ENCODE peak calls at places on chromosomes 6 and 20, in six cellular contexts. One of them, this sample, is unnamed.

GRCh38 chr6:132060591-132060990 is 109.4 kb upstream of the CCN2 start:
- DNase-seq in amniotic stem cell: peak
- DNase-seq in activated CD8-positive, alpha-beta memory T cell treated with anti-CD3 and anti-CD28 coated beads for 4 hours: no peak
- DNase-seq in NT2/D1: no peak
- DNase-seq in stimulated activated CD4-positive, alpha-beta T cell treated with anti-CD3 and anti-CD28 coated beads, Interleukin-1b, Interleukin-23, amount 100 ng/mL, for 1 hour: no peak
- DNase-seq in HT1080: peak
- DNase-seq in this sample: peak

GRCh38 chr6:156110249-156110648 is 654.6 kb upstream of the NOX3 start:
- DNase-seq in amniotic stem cell: no peak
- DNase-seq in activated CD8-positive, alpha-beta memory T cell treated with anti-CD3 and anti-CD28 coated beads for 4 hours: no peak
- DNase-seq in NT2/D1: no peak
- DNase-seq in stimulated activated CD4-positive, alpha-beta T cell treated with anti-CD3 and anti-CD28 coated beads, Interleukin-1b, Interleukin-23, amount 100 ng/mL, for 1 hour: no peak
- DNase-seq in HT1080: no peak
- DNase-seq in this sample: no peak

GRCh38 chr20:47448429-47448828 is 53.3 kb upstream of the NCOA3 start:
- DNase-seq in amniotic stem cell: no peak
- DNase-seq in activated CD8-positive, alpha-beta memory T cell treated with anti-CD3 and anti-CD28 coated beads for 4 hours: no peak
- DNase-seq in NT2/D1: no peak
- DNase-seq in stimulated activated CD4-positive, alpha-beta T cell treated with anti-CD3 and anti-CD28 coated beads, Interleukin-1b, Interleukin-23, amount 100 ng/mL, for 1 hour: no peak
- DNase-seq in HT1080: no peak
- DNase-seq in this sample: no peak

GRCh38 chr6:158854214-158855101 is 35.3 kb upstream of the EZR start:
- DNase-seq in amniotic stem cell: no peak
- DNase-seq in activated CD8-positive, alpha-beta memory T cell treated with anti-CD3 and anti-CD28 coated beads for 4 hours: no peak
- DNase-seq in NT2/D1: peak
- DNase-seq in stimulated activated CD4-positive, alpha-beta T cell treated with anti-CD3 and anti-CD28 coated beads, Interleukin-1b, Interleukin-23, amount 100 ng/mL, for 1 hour: no peak
- DNase-seq in HT1080: peak
- DNase-seq in this sample: peak

GRCh38 chr6:37512400-37512958 is 12.8 kb upstream of the CCDC167 start:
- DNase-seq in amniotic stem cell: no peak
- DNase-seq in activated CD8-positive, alpha-beta memory T cell treated with anti-CD3 and anti-CD28 coated beads for 4 hours: no peak
- DNase-seq in NT2/D1: no peak
- DNase-seq in stimulated activated CD4-positive, alpha-beta T cell treated with anti-CD3 and anti-CD28 coated beads, Interleukin-1b, Interleukin-23, amount 100 ng/mL, for 1 hour: no peak
- DNase-seq in HT1080: no peak
- DNase-seq in this sample: no peak

GRCh38 chr6:34462010-34462409 is 3.9 kb upstream of the PACSIN1 start:
- DNase-seq in amniotic stem cell: no peak
- DNase-seq in activated CD8-positive, alpha-beta memory T cell treated with anti-CD3 and anti-CD28 coated beads for 4 hours: no peak
- DNase-seq in NT2/D1: no peak
- DNase-seq in stimulated activated CD4-positive, alpha-beta T cell treated with anti-CD3 and anti-CD28 coated beads, Interleukin-1b, Interleukin-23, amount 100 ng/mL, for 1 hour: no peak
- DNase-seq in HT1080: no peak
- DNase-seq in this sample: no peak

GRCh38 chr6:151565940-151566339 is 72.1 kb downstream of the CCDC170 start:
- DNase-seq in amniotic stem cell: no peak
- DNase-seq in activated CD8-positive, alpha-beta memory T cell treated with anti-CD3 and anti-CD28 coated beads for 4 hours: no peak
- DNase-seq in NT2/D1: no peak
- DNase-seq in stimulated activated CD4-positive, alpha-beta T cell treated with anti-CD3 and anti-CD28 coated beads, Interleukin-1b, Interleukin-23, amount 100 ng/mL, for 1 hour: no peak
- DNase-seq in HT1080: no peak
- DNase-seq in this sample: no peak

GRCh38 chr6:37483917-37484785 is 15.5 kb downstream of the CCDC167 start:
- DNase-seq in amniotic stem cell: peak
- DNase-seq in activated CD8-positive, alpha-beta memory T cell treated with anti-CD3 and anti-CD28 coated beads for 4 hours: peak
- DNase-seq in NT2/D1: no peak
- DNase-seq in stimulated activated CD4-positive, alpha-beta T cell treated with anti-CD3 and anti-CD28 coated beads, Interleukin-1b, Interleukin-23, amount 100 ng/mL, for 1 hour: peak
- DNase-seq in HT1080: peak
- DNase-seq in this sample: peak

GRCh38 chr6:9334979-9335378 is 899.6 kb upstream of the SLC35B3 start:
- DNase-seq in amniotic stem cell: no peak
- DNase-seq in activated CD8-positive, alpha-beta memory T cell treated with anti-CD3 and anti-CD28 coated beads for 4 hours: no peak
- DNase-seq in NT2/D1: no peak
- DNase-seq in stimulated activated CD4-positive, alpha-beta T cell treated with anti-CD3 and anti-CD28 coated beads, Interleukin-1b, Interleukin-23, amount 100 ng/mL, for 1 hour: no peak
- DNase-seq in HT1080: no peak
- DNase-seq in this sample: peak

GRCh38 chr6:3915076-3915791 is 66.1 kb downstream of the FAM50B start:
- DNase-seq in amniotic stem cell: no peak
- DNase-seq in activated CD8-positive, alpha-beta memory T cell treated with anti-CD3 and anti-CD28 coated beads for 4 hours: no peak
- DNase-seq in NT2/D1: no peak
- DNase-seq in stimulated activated CD4-positive, alpha-beta T cell treated with anti-CD3 and anti-CD28 coated beads, Interleukin-1b, Interleukin-23, amount 100 ng/mL, for 1 hour: no peak
- DNase-seq in HT1080: no peak
- DNase-seq in this sample: no peak

GRCh38 chr6:169831450-169832246 is 80.2 kb downstream of the ERMARD start:
- DNase-seq in amniotic stem cell: peak
- DNase-seq in activated CD8-positive, alpha-beta memory T cell treated with anti-CD3 and anti-CD28 coated beads for 4 hours: peak
- DNase-seq in NT2/D1: peak
- DNase-seq in stimulated activated CD4-positive, alpha-beta T cell treated with anti-CD3 and anti-CD28 coated beads, Interleukin-1b, Interleukin-23, amount 100 ng/mL, for 1 hour: peak
- DNase-seq in HT1080: peak
- DNase-seq in this sample: peak

GRCh38 chr6:149060300-149060984 is 257.1 kb upstream of the TAB2 start:
- DNase-seq in amniotic stem cell: no peak
- DNase-seq in activated CD8-positive, alpha-beta memory T cell treated with anti-CD3 and anti-CD28 coated beads for 4 hours: peak
- DNase-seq in NT2/D1: no peak
- DNase-seq in stimulated activated CD4-positive, alpha-beta T cell treated with anti-CD3 and anti-CD28 coated beads, Interleukin-1b, Interleukin-23, amount 100 ng/mL, for 1 hour: no peak
- DNase-seq in HT1080: no peak
- DNase-seq in this sample: peak

GRCh38 chr6:12423852-12424251 is 133.7 kb downstream of the EDN1 start:
- DNase-seq in amniotic stem cell: no peak
- DNase-seq in activated CD8-positive, alpha-beta memory T cell treated with anti-CD3 and anti-CD28 coated beads for 4 hours: no peak
- DNase-seq in NT2/D1: no peak
- DNase-seq in stimulated activated CD4-positive, alpha-beta T cell treated with anti-CD3 and anti-CD28 coated beads, Interleukin-1b, Interleukin-23, amount 100 ng/mL, for 1 hour: no peak
- DNase-seq in HT1080: no peak
- DNase-seq in this sample: no peak

GRCh38 chr6:15526129-15526764 is 136.6 kb downstream of the DTNBP1 start:
- DNase-seq in amniotic stem cell: no peak
- DNase-seq in activated CD8-positive, alpha-beta memory T cell treated with anti-CD3 and anti-CD28 coated beads for 4 hours: no peak
- DNase-seq in NT2/D1: no peak
- DNase-seq in stimulated activated CD4-positive, alpha-beta T cell treated with anti-CD3 and anti-CD28 coated beads, Interleukin-1b, Interleukin-23, amount 100 ng/mL, for 1 hour: no peak
- DNase-seq in HT1080: no peak
- DNase-seq in this sample: no peak

GRCh38 chr20:50692553-50692933 is 1.2 kb upstream of the RIPOR3 start:
- DNase-seq in amniotic stem cell: no peak
- DNase-seq in activated CD8-positive, alpha-beta memory T cell treated with anti-CD3 and anti-CD28 coated beads for 4 hours: no peak
- DNase-seq in NT2/D1: no peak
- DNase-seq in stimulated activated CD4-positive, alpha-beta T cell treated with anti-CD3 and anti-CD28 coated beads, Interleukin-1b, Interleukin-23, amount 100 ng/mL, for 1 hour: no peak
- DNase-seq in HT1080: no peak
- DNase-seq in this sample: no peak

GRCh38 chr6:101851911-101852310 is 458.4 kb downstream of the GRIK2 start:
- DNase-seq in amniotic stem cell: no peak
- DNase-seq in activated CD8-positive, alpha-beta memory T cell treated with anti-CD3 and anti-CD28 coated beads for 4 hours: no peak
- DNase-seq in NT2/D1: no peak
- DNase-seq in stimulated activated CD4-positive, alpha-beta T cell treated with anti-CD3 and anti-CD28 coated beads, Interleukin-1b, Interleukin-23, amount 100 ng/mL, for 1 hour: no peak
- DNase-seq in HT1080: no peak
- DNase-seq in this sample: peak

GRCh38 chr20:23086931-23087411 is 847 bp upstream of the CD93 start:
- DNase-seq in amniotic stem cell: no peak
- DNase-seq in activated CD8-positive, alpha-beta memory T cell treated with anti-CD3 and anti-CD28 coated beads for 4 hours: no peak
- DNase-seq in NT2/D1: no peak
- DNase-seq in stimulated activated CD4-positive, alpha-beta T cell treated with anti-CD3 and anti-CD28 coated beads, Interleukin-1b, Interleukin-23, amount 100 ng/mL, for 1 hour: no peak
- DNase-seq in HT1080: no peak
- DNase-seq in this sample: no peak

GRCh38 chr6:70108230-70108629 is 194.7 kb downstream of the COL9A1 start:
- DNase-seq in amniotic stem cell: no peak
- DNase-seq in activated CD8-positive, alpha-beta memory T cell treated with anti-CD3 and anti-CD28 coated beads for 4 hours: no peak
- DNase-seq in NT2/D1: no peak
- DNase-seq in stimulated activated CD4-positive, alpha-beta T cell treated with anti-CD3 and anti-CD28 coated beads, Interleukin-1b, Interleukin-23, amount 100 ng/mL, for 1 hour: no peak
- DNase-seq in HT1080: peak
- DNase-seq in this sample: peak

GRCh38 chr20:3686867-3687321 is 5.1 kb upstream of the ADAM33 start:
- DNase-seq in amniotic stem cell: peak
- DNase-seq in activated CD8-positive, alpha-beta memory T cell treated with anti-CD3 and anti-CD28 coated beads for 4 hours: no peak
- DNase-seq in NT2/D1: no peak
- DNase-seq in stimulated activated CD4-positive, alpha-beta T cell treated with anti-CD3 and anti-CD28 coated beads, Interleukin-1b, Interleukin-23, amount 100 ng/mL, for 1 hour: no peak
- DNase-seq in HT1080: peak
- DNase-seq in this sample: peak

GRCh38 chr6:47061631-47062300 is 19.6 kb upstream of the ADGRF1 start:
- DNase-seq in amniotic stem cell: no peak
- DNase-seq in activated CD8-positive, alpha-beta memory T cell treated with anti-CD3 and anti-CD28 coated beads for 4 hours: no peak
- DNase-seq in NT2/D1: no peak
- DNase-seq in stimulated activated CD4-positive, alpha-beta T cell treated with anti-CD3 and anti-CD28 coated beads, Interleukin-1b, Interleukin-23, amount 100 ng/mL, for 1 hour: no peak
- DNase-seq in HT1080: peak
- DNase-seq in this sample: no peak

GRCh38 chr20:22921595-22922421 is 113.3 kb upstream of the SSTR4 start:
- DNase-seq in amniotic stem cell: no peak
- DNase-seq in activated CD8-positive, alpha-beta memory T cell treated with anti-CD3 and anti-CD28 coated beads for 4 hours: no peak
- DNase-seq in NT2/D1: no peak
- DNase-seq in stimulated activated CD4-positive, alpha-beta T cell treated with anti-CD3 and anti-CD28 coated beads, Interleukin-1b, Interleukin-23, amount 100 ng/mL, for 1 hour: no peak
- DNase-seq in HT1080: peak
- DNase-seq in this sample: peak

GRCh38 chr20:38216736-38217595 is 43.6 kb downstream of the KIAA1755 start:
- DNase-seq in amniotic stem cell: no peak
- DNase-seq in activated CD8-positive, alpha-beta memory T cell treated with anti-CD3 and anti-CD28 coated beads for 4 hours: no peak
- DNase-seq in NT2/D1: no peak
- DNase-seq in stimulated activated CD4-positive, alpha-beta T cell treated with anti-CD3 and anti-CD28 coated beads, Interleukin-1b, Interleukin-23, amount 100 ng/mL, for 1 hour: no peak
- DNase-seq in HT1080: no peak
- DNase-seq in this sample: no peak

GRCh38 chr20:6519556-6519955 is 247.9 kb upstream of the BMP2 start:
- DNase-seq in amniotic stem cell: no peak
- DNase-seq in activated CD8-positive, alpha-beta memory T cell treated with anti-CD3 and anti-CD28 coated beads for 4 hours: no peak
- DNase-seq in NT2/D1: no peak
- DNase-seq in stimulated activated CD4-positive, alpha-beta T cell treated with anti-CD3 and anti-CD28 coated beads, Interleukin-1b, Interleukin-23, amount 100 ng/mL, for 1 hour: no peak
- DNase-seq in HT1080: peak
- DNase-seq in this sample: peak

This sample was measured in IMR-90.